ENCODE peak calls at places on chromosomes 4 and X, in ten cellular contexts. One of them, this sample, is unnamed.

GRCh38 chr4:52111995-52112394 is 60.9 kb downstream of the SPATA18 start:
- DNase-seq in activated naive CD4-positive, alpha-beta T cell treated with Interleukin-2 at 50 U/mL for 16 hours: no peak
- DNase-seq in effector memory CD4-positive, alpha-beta T cell: no peak
- DNase-seq in T47D: no peak
- DNase-seq in NCI-H2081: no peak
- DNase-seq in stomach: no peak
- DNase-seq in foreskin fibroblast: no peak
- DNase-seq in left lobe of liver: no peak
- DNase-seq in H4: no peak
- DNase-seq in CD4-positive, alpha-beta T cell: no peak
- DNase-seq in this sample: no peak

GRCh38 chr4:150308824-150309472 is 230.7 kb downstream of the DCLK2 start:
- DNase-seq in activated naive CD4-positive, alpha-beta T cell treated with Interleukin-2 at 50 U/mL for 16 hours: no peak
- DNase-seq in foreskin fibroblast: peak
- DNase-seq in effector memory CD4-positive, alpha-beta T cell: no peak
- DNase-seq in H4: no peak
- DNase-seq in stomach: no peak
- DNase-seq in left lobe of liver: no peak
- DNase-seq in T47D: no peak
- DNase-seq in NCI-H2081: no peak
- DNase-seq in CD4-positive, alpha-beta T cell: no peak
- DNase-seq in this sample: no peak

GRCh38 chrX:1558761-1559468 is 21.9 kb upstream of the P2RY8 start:
- DNase-seq in left lobe of liver: peak
- DNase-seq in activated naive CD4-positive, alpha-beta T cell treated with Interleukin-2 at 50 U/mL for 16 hours: no peak
- DNase-seq in foreskin fibroblast: no peak
- DNase-seq in CD4-positive, alpha-beta T cell: no peak
- DNase-seq in NCI-H2081: no peak
- DNase-seq in T47D: peak
- DNase-seq in H4: no peak
- DNase-seq in stomach: peak
- DNase-seq in effector memory CD4-positive, alpha-beta T cell: no peak
- DNase-seq in this sample: no peak

GRCh38 chr4:108333353-108333920 is 164.7 kb upstream of the LEF1 start:
- DNase-seq in foreskin fibroblast: no peak
- DNase-seq in activated naive CD4-positive, alpha-beta T cell treated with Interleukin-2 at 50 U/mL for 16 hours: no peak
- DNase-seq in CD4-positive, alpha-beta T cell: no peak
- DNase-seq in T47D: no peak
- DNase-seq in effector memory CD4-positive, alpha-beta T cell: no peak
- DNase-seq in left lobe of liver: no peak
- DNase-seq in NCI-H2081: no peak
- DNase-seq in stomach: no peak
- DNase-seq in H4: no peak
- DNase-seq in this sample: no peak

GRCh38 chr4:35925806-35926205 is 318.5 kb downstream of the ARAP2 start:
- DNase-seq in T47D: no peak
- DNase-seq in stomach: no peak
- DNase-seq in effector memory CD4-positive, alpha-beta T cell: no peak
- DNase-seq in H4: no peak
- DNase-seq in NCI-H2081: no peak
- DNase-seq in CD4-positive, alpha-beta T cell: no peak
- DNase-seq in activated naive CD4-positive, alpha-beta T cell treated with Interleukin-2 at 50 U/mL for 16 hours: no peak
- DNase-seq in foreskin fibroblast: no peak
- DNase-seq in left lobe of liver: no peak
- DNase-seq in this sample: no peak

GRCh38 chr4:121597346-121597934 is 99.3 kb downstream of the ANXA5 start:
- DNase-seq in T47D: no peak
- DNase-seq in NCI-H2081: no peak
- DNase-seq in stomach: no peak
- DNase-seq in foreskin fibroblast: peak
- DNase-seq in activated naive CD4-positive, alpha-beta T cell treated with Interleukin-2 at 50 U/mL for 16 hours: no peak
- DNase-seq in H4: peak
- DNase-seq in left lobe of liver: no peak
- DNase-seq in effector memory CD4-positive, alpha-beta T cell: no peak
- DNase-seq in CD4-positive, alpha-beta T cell: no peak
- DNase-seq in this sample: no peak

GRCh38 chr4:33071552-33071951 is 2351.4 kb downstream of the PCDH7 start:
- DNase-seq in effector memory CD4-positive, alpha-beta T cell: no peak
- DNase-seq in foreskin fibroblast: no peak
- DNase-seq in NCI-H2081: no peak
- DNase-seq in H4: no peak
- DNase-seq in activated naive CD4-positive, alpha-beta T cell treated with Interleukin-2 at 50 U/mL for 16 hours: no peak
- DNase-seq in stomach: no peak
- DNase-seq in T47D: no peak
- DNase-seq in CD4-positive, alpha-beta T cell: no peak
- DNase-seq in left lobe of liver: no peak
- DNase-seq in this sample: no peak

GRCh38 chr4:8610858-8611610 is 18.5 kb downstream of the CPZ start:
- DNase-seq in NCI-H2081: no peak
- DNase-seq in effector memory CD4-positive, alpha-beta T cell: no peak
- DNase-seq in CD4-positive, alpha-beta T cell: no peak
- DNase-seq in T47D: no peak
- DNase-seq in left lobe of liver: no peak
- DNase-seq in H4: no peak
- DNase-seq in foreskin fibroblast: no peak
- DNase-seq in activated naive CD4-positive, alpha-beta T cell treated with Interleukin-2 at 50 U/mL for 16 hours: no peak
- DNase-seq in stomach: no peak
- DNase-seq in this sample: no peak

GRCh38 chrX:11304829-11305228 is 11.6 kb downstream of the AMELX start:
- DNase-seq in CD4-positive, alpha-beta T cell: no peak
- DNase-seq in activated naive CD4-positive, alpha-beta T cell treated with Interleukin-2 at 50 U/mL for 16 hours: no peak
- DNase-seq in NCI-H2081: no peak
- DNase-seq in H4: no peak
- DNase-seq in left lobe of liver: no peak
- DNase-seq in T47D: no peak
- DNase-seq in effector memory CD4-positive, alpha-beta T cell: no peak
- DNase-seq in stomach: no peak
- DNase-seq in foreskin fibroblast: no peak
- DNase-seq in this sample: no peak

GRCh38 chr4:183492791-183493221 is 12.1 kb upstream of the ING2 start:
- DNase-seq in T47D: peak
- DNase-seq in H4: peak
- DNase-seq in stomach: no peak
- DNase-seq in foreskin fibroblast: peak
- DNase-seq in activated naive CD4-positive, alpha-beta T cell treated with Interleukin-2 at 50 U/mL for 16 hours: no peak
- DNase-seq in effector memory CD4-positive, alpha-beta T cell: no peak
- DNase-seq in left lobe of liver: no peak
- DNase-seq in CD4-positive, alpha-beta T cell: no peak
- DNase-seq in NCI-H2081: no peak
- DNase-seq in this sample: no peak

GRCh38 chr4:77047037-77047436 is 28.8 kb downstream of the CCNI start:
- DNase-seq in left lobe of liver: no peak
- DNase-seq in NCI-H2081: no peak
- DNase-seq in T47D: peak
- DNase-seq in stomach: no peak
- DNase-seq in CD4-positive, alpha-beta T cell: no peak
- DNase-seq in foreskin fibroblast: no peak
- DNase-seq in H4: peak
- DNase-seq in activated naive CD4-positive, alpha-beta T cell treated with Interleukin-2 at 50 U/mL for 16 hours: no peak
- DNase-seq in effector memory CD4-positive, alpha-beta T cell: no peak
- DNase-seq in this sample: no peak

GRCh38 chrX:33968611-33969010 is 163.5 kb downstream of the FAM47A start:
- DNase-seq in effector memory CD4-positive, alpha-beta T cell: no peak
- DNase-seq in activated naive CD4-positive, alpha-beta T cell treated with Interleukin-2 at 50 U/mL for 16 hours: no peak
- DNase-seq in CD4-positive, alpha-beta T cell: no peak
- DNase-seq in NCI-H2081: no peak
- DNase-seq in T47D: no peak
- DNase-seq in stomach: no peak
- DNase-seq in H4: no peak
- DNase-seq in left lobe of liver: no peak
- DNase-seq in foreskin fibroblast: no peak
- DNase-seq in this sample: no peak

GRCh38 chr4:135120190-135120589 is 918.6 kb upstream of the PABPC4L start:
- DNase-seq in stomach: no peak
- DNase-seq in activated naive CD4-positive, alpha-beta T cell treated with Interleukin-2 at 50 U/mL for 16 hours: no peak
- DNase-seq in T47D: no peak
- DNase-seq in H4: peak
- DNase-seq in foreskin fibroblast: no peak
- DNase-seq in effector memory CD4-positive, alpha-beta T cell: no peak
- DNase-seq in CD4-positive, alpha-beta T cell: no peak
- DNase-seq in NCI-H2081: no peak
- DNase-seq in left lobe of liver: no peak
- DNase-seq in this sample: no peak

GRCh38 chr4:84966382-84967291 is at the start of gene WDFY3:
- DNase-seq in effector memory CD4-positive, alpha-beta T cell: no peak
- DNase-seq in foreskin fibroblast: peak
- DNase-seq in activated naive CD4-positive, alpha-beta T cell treated with Interleukin-2 at 50 U/mL for 16 hours: no peak
- DNase-seq in CD4-positive, alpha-beta T cell: no peak
- DNase-seq in NCI-H2081: peak
- DNase-seq in stomach: peak
- DNase-seq in left lobe of liver: peak
- DNase-seq in T47D: peak
- DNase-seq in H4: peak
- DNase-seq in this sample: peak

GRCh38 chr4:37243722-37244582 is 591 bp upstream of the NWD2 start:
- DNase-seq in T47D: no peak
- DNase-seq in effector memory CD4-positive, alpha-beta T cell: no peak
- DNase-seq in foreskin fibroblast: peak
- DNase-seq in activated naive CD4-positive, alpha-beta T cell treated with Interleukin-2 at 50 U/mL for 16 hours: no peak
- DNase-seq in left lobe of liver: no peak
- DNase-seq in NCI-H2081: peak
- DNase-seq in CD4-positive, alpha-beta T cell: no peak
- DNase-seq in H4: no peak
- DNase-seq in stomach: no peak
- DNase-seq in this sample: no peak

GRCh38 chr4:165874072-165874798 is 1.2 kb downstream of the TLL1 start:
- DNase-seq in CD4-positive, alpha-beta T cell: no peak
- DNase-seq in foreskin fibroblast: no peak
- DNase-seq in T47D: peak
- DNase-seq in activated naive CD4-positive, alpha-beta T cell treated with Interleukin-2 at 50 U/mL for 16 hours: no peak
- DNase-seq in effector memory CD4-positive, alpha-beta T cell: no peak
- DNase-seq in left lobe of liver: no peak
- DNase-seq in NCI-H2081: peak
- DNase-seq in H4: no peak
- DNase-seq in stomach: no peak
- DNase-seq in this sample: no peak

GRCh38 chrX:107686792-107687191 is 58.5 kb downstream of the PRPS1 start:
- DNase-seq in effector memory CD4-positive, alpha-beta T cell: no peak
- DNase-seq in T47D: no peak
- DNase-seq in left lobe of liver: no peak
- DNase-seq in stomach: no peak
- DNase-seq in activated naive CD4-positive, alpha-beta T cell treated with Interleukin-2 at 50 U/mL for 16 hours: no peak
- DNase-seq in CD4-positive, alpha-beta T cell: no peak
- DNase-seq in NCI-H2081: no peak
- DNase-seq in foreskin fibroblast: no peak
- DNase-seq in H4: peak
- DNase-seq in this sample: peak

GRCh38 chrX:3550160-3550765 is 163.2 kb downstream of the PRKX start:
- DNase-seq in left lobe of liver: no peak
- DNase-seq in stomach: no peak
- DNase-seq in CD4-positive, alpha-beta T cell: no peak
- DNase-seq in H4: peak
- DNase-seq in T47D: peak
- DNase-seq in foreskin fibroblast: no peak
- DNase-seq in activated naive CD4-positive, alpha-beta T cell treated with Interleukin-2 at 50 U/mL for 16 hours: no peak
- DNase-seq in NCI-H2081: no peak
- DNase-seq in effector memory CD4-positive, alpha-beta T cell: no peak
- DNase-seq in this sample: peak

GRCh38 chr4:156815717-156816319 is 155.8 kb downstream of the PDGFC start:
- DNase-seq in foreskin fibroblast: no peak
- DNase-seq in stomach: no peak
- DNase-seq in NCI-H2081: peak
- DNase-seq in CD4-positive, alpha-beta T cell: no peak
- DNase-seq in activated naive CD4-positive, alpha-beta T cell treated with Interleukin-2 at 50 U/mL for 16 hours: no peak
- DNase-seq in effector memory CD4-positive, alpha-beta T cell: no peak
- DNase-seq in T47D: peak
- DNase-seq in left lobe of liver: no peak
- DNase-seq in H4: no peak
- DNase-seq in this sample: no peak